ENCODE peak calls at places on chromosomes 7 and 10, in ten cellular contexts. E is PC-3; A is psoas muscle; J is WERI-Rb-1; G is upper lobe of right lung; S is stomach; C is CD8-positive, alpha-beta T cell; M is Peyer's patch; R is heart right ventricle; Q is HCT116. D is an unnamed sample. For H3K36me3, the result is how much of the 10 kb centered on the place peaks cover.

GRCh38 chr7:20323587-20323986 is 7.1 kb upstream of the ITGB8 start:
- DNase-seq in E (no peak), A (no peak), J (no peak), G (no peak), S (no peak), C (no peak), M (no peak), R (no peak), Q (no peak), D (no peak)

GRCh38 chr10:77710081-77710551 is 72.5 kb upstream of the KCNMA1 start:
- DNase-seq in E (no peak), A (no peak), J (no peak), G (no peak), S (no peak), C (no peak), M (no peak), R (no peak), Q (no peak), D (no peak)

GRCh38 chr7:55129409-55130078 is 110.7 kb downstream of the EGFR start:
- DNase-seq in E (peak), A (no peak), J (no peak), G (no peak), S (no peak), C (no peak), M (no peak), R (no peak), Q (no peak), D (no peak)

GRCh38 chr10:117656385-117657367 is 114.1 kb downstream of the EMX2 start:
- DNase-seq in E (no peak), A (no peak), J (no peak), G (no peak), S (no peak), C (no peak), M (no peak), R (no peak), Q (no peak), D (no peak)

GRCh38 chr7:23246540-23246939 is at the start of gene GPNMB:
- DNase-seq in E (peak), A (no peak), J (no peak), G (no peak), S (no peak), C (no peak), M (no peak), R (peak), Q (no peak), D (peak)

GRCh38 chr10:62772186-62772950 is 32.2 kb upstream of the ADO start:
- DNase-seq in E (no peak), A (no peak), J (no peak), G (no peak), S (no peak), C (no peak), M (no peak), R (no peak), Q (no peak), D (no peak)

GRCh38 chr10:86349940-86350630 is 16.5 kb downstream of the GRID1 start:
- DNase-seq in E (no peak), A (peak), J (no peak), G (peak), S (no peak), C (no peak), M (no peak), R (no peak), Q (no peak), D (no peak)

GRCh38 chr7:47377741-47378140 is 204.2 kb downstream of the TNS3 start:
- DNase-seq in E (peak), A (no peak), J (no peak), G (no peak), S (no peak), C (no peak), M (no peak), R (no peak), Q (no peak), D (no peak)

GRCh38 chr10:131900350-131901152 is at the start of gene PPP2R2D:
- DNase-seq in E (peak), A (peak), J (peak), G (peak), S (peak), C (peak), M (peak), R (peak), Q (peak), D (peak)

GRCh38 chr10:131899116-131899690 is 1.6 kb upstream of the PPP2R2D start:
- DNase-seq in E (no peak), A (no peak), J (no peak), G (peak), S (no peak), C (no peak), M (no peak), R (no peak), Q (no peak), D (no peak)

GRCh38 chr10:131901181-131901829 is 497 bp downstream of the PPP2R2D start:
- DNase-seq in E (no peak), A (peak), J (no peak), G (peak), S (peak), C (peak), M (peak), R (peak), Q (no peak), D (no peak)

GRCh38 chr10:131898713-131899112 is 2.1 kb upstream of the PPP2R2D start:
- DNase-seq in E (no peak), A (no peak), J (no peak), G (no peak), S (no peak), C (no peak), M (no peak), R (no peak), Q (no peak), D (no peak)

DNA sequence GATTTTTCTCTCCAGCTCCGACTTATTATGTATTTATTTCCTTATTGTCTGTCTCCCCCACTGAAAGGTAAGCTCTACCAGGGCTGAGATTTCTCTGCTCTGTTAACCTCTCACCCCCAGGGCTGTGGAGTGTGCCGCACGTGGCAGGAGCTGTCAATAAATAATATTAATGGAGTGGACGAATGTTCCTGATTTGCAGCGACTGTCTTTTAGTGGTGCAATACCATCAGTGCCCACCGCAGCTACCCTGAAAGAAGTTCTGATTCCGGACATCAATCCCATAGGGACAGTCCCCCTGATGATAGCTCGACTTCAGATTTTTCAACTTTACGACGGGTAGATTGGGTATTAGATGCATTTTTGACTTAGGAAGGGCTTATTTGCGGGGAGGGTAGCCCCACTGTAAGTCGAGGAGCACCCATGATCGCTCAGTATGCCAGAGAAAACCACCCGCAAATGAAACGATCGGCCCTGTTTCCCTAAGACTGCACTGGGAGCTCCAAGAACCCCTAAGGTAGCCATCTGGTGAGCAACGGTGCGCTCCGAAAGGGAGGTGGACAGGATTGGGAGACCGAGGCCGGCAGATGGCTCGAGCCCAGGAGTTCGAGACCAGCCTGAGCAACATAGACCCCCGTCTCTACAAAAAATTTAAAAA is 986 bp upstream of the PPP2R2D start:
- DNase-seq in E (no peak), A (no peak), J (peak), G (peak), S (no peak), C (no peak), M (no peak), R (peak), Q (no peak), D (no peak)
- TF ChIP-seq CTCF in E (peak), A (no peak), J (no peak), G (no peak), S (no peak), C (no peak), M (no peak), R (no peak), Q (peak), D (peak)

GRCh38 chr7:97858221-97858620 is 14.0 kb downstream of the ASNS start:
- DNase-seq in E (no peak), A (no peak), J (no peak), G (no peak), S (no peak), C (no peak), M (no peak), R (no peak), Q (no peak), D (no peak)
- H3K36me3 ChIP-seq in E (under half), A (under half), J (under half), G (half or more), S (under half), C (under half), M (under half), R (under half), Q (under half), D (under half)

DNA sequence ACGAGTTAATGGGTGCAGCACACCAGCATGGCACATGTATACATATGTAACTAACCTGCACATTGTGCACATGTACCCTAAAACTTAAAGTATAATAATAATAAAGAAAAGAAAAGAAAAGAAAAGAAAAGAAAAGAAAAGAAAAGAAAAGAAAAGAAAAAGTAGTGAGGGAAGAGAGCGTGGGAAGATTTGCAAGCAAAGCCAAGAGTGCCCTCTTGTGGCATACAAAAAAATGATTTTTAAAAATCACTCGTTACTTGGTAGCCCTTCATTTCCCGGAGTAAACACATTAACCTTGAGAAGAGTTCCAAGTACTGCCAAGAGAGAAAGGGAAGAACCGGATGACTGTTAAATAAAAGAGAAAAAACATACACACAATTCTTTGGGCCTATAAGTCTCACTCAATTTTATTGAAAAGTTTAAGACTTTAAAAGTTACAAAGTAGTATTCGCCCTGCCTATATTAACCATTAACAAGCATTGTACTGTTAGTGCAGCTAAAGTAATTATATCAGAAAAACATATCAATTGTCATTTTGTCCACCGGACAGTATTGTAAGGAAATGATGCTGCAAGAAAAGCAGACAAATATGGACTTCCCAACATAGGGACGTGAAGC is 6.2 kb upstream of the CH25H start:
- DNase-seq in E (peak), A (no peak), J (no peak), G (no peak), S (no peak), C (no peak), M (no peak), R (no peak), Q (no peak), D (no peak)
- TF ChIP-seq CTCF in E (peak), A (peak), J (peak), G (peak), S (no peak), C (peak), M (peak), R (peak), Q (peak), D (peak)

GRCh38 chr10:113167702-113168101 is 217.7 kb downstream of the TCF7L2 start:
- DNase-seq in E (no peak), A (no peak), J (no peak), G (no peak), S (no peak), C (no peak), M (no peak), R (no peak), Q (no peak), D (no peak)

GRCh38 chr10:113161061-113161460 is 211.0 kb downstream of the TCF7L2 start:
- DNase-seq in E (no peak), A (no peak), J (no peak), G (no peak), S (no peak), C (no peak), M (no peak), R (no peak), Q (no peak), D (peak)

GRCh38 chr10:113165643-113166042 is 215.6 kb downstream of the TCF7L2 start:
- DNase-seq in E (no peak), A (no peak), J (no peak), G (no peak), S (no peak), C (no peak), M (no peak), R (no peak), Q (no peak), D (no peak)

GRCh38 chr10:113159563-113159962 is 209.5 kb downstream of the TCF7L2 start:
- DNase-seq in E (no peak), A (no peak), J (no peak), G (no peak), S (no peak), C (no peak), M (no peak), R (no peak), Q (no peak), D (no peak)

DNA sequence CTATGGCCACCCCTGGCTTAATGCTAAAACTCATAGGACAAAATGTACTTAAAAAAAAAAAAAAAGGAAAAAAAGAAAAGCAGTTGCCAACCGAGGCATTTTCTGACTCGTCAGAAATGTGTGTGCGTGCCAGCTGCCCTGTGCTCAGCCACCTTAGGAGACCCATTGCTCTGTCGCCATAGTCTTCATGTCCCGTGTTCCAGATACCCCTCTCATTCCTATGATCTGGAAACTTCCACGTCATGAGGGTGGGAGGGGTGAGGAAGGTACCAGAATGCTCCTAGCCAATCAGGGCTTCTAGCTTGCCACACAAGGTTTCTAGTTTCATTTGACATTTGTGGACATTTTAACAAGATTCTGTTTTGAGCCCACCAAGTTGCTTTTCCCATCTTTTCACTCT is 212.9 kb downstream of the TCF7L2 start:
- DNase-seq in E (no peak), A (no peak), J (no peak), G (no peak), S (no peak), C (no peak), M (no peak), R (no peak), Q (no peak), D (no peak)
- H3K36me3 ChIP-seq in E (under half), A (under half), J (under half), G (under half), S (under half), C (under half), M (half or more), R (under half), Q (half or more), D (under half)

DNA sequence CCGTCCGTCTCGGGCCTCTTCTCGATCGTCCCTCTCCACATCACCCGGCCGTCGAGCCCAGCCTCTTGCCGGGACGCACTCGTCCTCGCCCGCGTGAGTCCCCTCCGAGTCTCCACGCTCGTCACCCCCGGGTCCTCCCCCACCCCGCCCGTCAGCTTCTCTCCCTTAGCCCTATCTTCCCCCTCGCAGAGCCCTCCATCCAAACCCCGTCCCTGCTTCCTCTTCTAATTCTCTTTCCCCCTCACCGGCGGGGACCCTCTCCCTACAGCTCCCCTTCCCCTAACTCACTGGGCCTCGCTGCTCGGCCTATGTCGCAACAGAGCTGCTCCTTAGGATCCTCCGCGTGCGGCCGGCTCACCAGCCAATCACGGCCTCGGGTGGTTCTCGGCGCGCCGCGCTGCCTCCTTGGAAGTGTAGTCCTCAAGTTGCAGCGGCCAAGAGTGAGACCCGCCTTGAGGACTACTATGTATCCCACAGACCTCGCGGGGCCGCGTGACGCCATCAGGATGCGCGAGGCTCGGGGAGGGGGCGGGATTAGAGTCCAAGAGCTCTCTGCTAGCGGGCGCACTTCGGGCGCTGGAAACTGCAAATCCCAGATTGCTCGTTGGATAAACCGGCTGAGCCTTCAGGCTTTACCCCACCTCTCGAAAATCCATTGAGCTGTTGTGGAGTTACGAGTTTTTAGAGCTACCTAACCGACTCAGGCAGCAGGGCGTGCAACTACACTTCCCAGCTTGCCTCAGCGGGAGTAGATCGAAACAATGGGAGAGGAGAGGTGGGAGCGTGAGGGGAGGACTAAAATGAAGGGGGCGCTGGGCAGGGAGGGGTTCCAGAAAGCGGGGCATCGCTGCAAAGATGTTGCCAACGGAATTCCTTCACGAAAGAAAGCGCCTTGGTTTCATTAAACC is at the start of gene ABCF2:
- DNase-seq in E (peak), A (peak), J (peak), G (peak), S (peak), C (peak), M (peak), R (peak), Q (peak), D (peak)
- TF ChIP-seq CTCF in E (no peak), A (no peak), J (peak), G (no peak), S (no peak), C (no peak), M (peak), R (peak), Q (no peak), D (peak)

GRCh38 chr10:13120786-13121499 is 21.0 kb downstream of the OPTN start:
- DNase-seq in E (no peak), A (no peak), J (peak), G (no peak), S (no peak), C (no peak), M (no peak), R (no peak), Q (no peak), D (no peak)
- H3K36me3 ChIP-seq in E (under half), A (under half), J (under half), G (half or more), S (under half), C (under half), M (half or more), R (under half), Q (under half), D (half or more)

GRCh38 chr10:84204122-84204521 is 9.8 kb downstream of the CDHR1 start:
- DNase-seq in E (no peak), A (no peak), J (peak), G (no peak), S (no peak), C (no peak), M (no peak), R (no peak), Q (peak), D (no peak)
- TF ChIP-seq CTCF in E (peak), A (no peak), J (peak), G (peak), S (no peak), C (no peak), M (peak), R (no peak), Q (peak), D (peak)

GRCh38 chr10:110034596-110034995 is 26.8 kb downstream of the ADD3 start:
- DNase-seq in E (peak), A (no peak), J (no peak), G (no peak), S (no peak), C (no peak), M (no peak), R (no peak), Q (no peak), D (no peak)

GRCh38 chr10:110023785-110024184 is 16.0 kb downstream of the ADD3 start:
- DNase-seq in E (no peak), A (no peak), J (no peak), G (no peak), S (no peak), C (no peak), M (no peak), R (no peak), Q (no peak), D (no peak)

GRCh38 chr10:110032801-110033723 is 25.3 kb downstream of the ADD3 start:
- DNase-seq in E (no peak), A (no peak), J (no peak), G (no peak), S (peak), C (no peak), M (no peak), R (peak), Q (no peak), D (no peak)

GRCh38 chr10:110033724-110034235 is 26.0 kb downstream of the ADD3 start:
- DNase-seq in E (no peak), A (no peak), J (no peak), G (no peak), S (no peak), C (no peak), M (no peak), R (no peak), Q (no peak), D (no peak)

DNA sequence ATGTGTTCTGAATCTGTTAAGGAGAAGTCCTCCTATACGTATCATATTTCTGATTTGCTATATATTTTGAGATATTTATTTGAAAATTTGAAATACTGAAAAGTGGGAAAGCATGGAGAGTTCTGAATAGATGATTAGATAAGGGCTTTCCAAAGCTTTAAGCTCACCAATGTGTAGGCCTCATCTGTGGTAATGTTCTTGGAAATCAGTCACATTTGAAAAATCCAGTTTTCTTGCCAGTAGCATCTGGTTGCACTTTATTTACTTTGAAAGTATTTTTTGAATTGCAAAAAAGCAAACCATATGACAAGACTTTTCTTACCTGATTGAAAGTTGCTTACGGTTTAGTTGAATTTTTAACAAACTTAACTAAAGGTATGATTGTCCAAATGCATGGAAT is 21.7 kb downstream of the ADD3 start:
- DNase-seq in E (no peak), A (no peak), J (no peak), G (no peak), S (no peak), C (no peak), M (no peak), R (no peak), Q (no peak), D (no peak)
- H3K36me3 ChIP-seq in E (under half), A (under half), J (under half), G (under half), S (under half), C (under half), M (under half), R (under half), Q (under half), D (under half)

GRCh38 chr10:5622586-5622985 is 43.8 kb downstream of the ASB13 start:
- DNase-seq in E (peak), A (no peak), J (no peak), G (no peak), S (no peak), C (no peak), M (no peak), R (no peak), Q (no peak), D (no peak)
- TF ChIP-seq CTCF in E (no peak), A (no peak), J (no peak), G (no peak), S (no peak), C (no peak), M (no peak), R (no peak), Q (no peak), D (no peak)

GRCh38 chr10:74977072-74977471 is 134.4 kb upstream of the SAMD8 start:
- DNase-seq in E (no peak), A (no peak), J (no peak), G (no peak), S (no peak), C (no peak), M (no peak), R (no peak), Q (no peak), D (no peak)
- H3K36me3 ChIP-seq in E (half or more), A (under half), J (under half), G (under half), S (under half), C (under half), M (under half), R (under half), Q (under half), D (under half)